ENCODE peak calls at places on chromosome 9, in eight cellular contexts. F is WERI-Rb-1, P is lower lobe of right lung, E is spleen, D is neural progenitor cell, A is endodermal cell, C is stomach, J is MM.1S. X is an unnamed sample.

GRCh38 chr9:89421595-89421994 is 76.3 kb downstream of the SEMA4D start:
- DNase-seq in E (no peak), F (no peak), A (no peak), C (no peak), J (no peak), D (no peak), P (no peak), X (peak)

GRCh38 chr9:35116898-35117551 is 1.4 kb upstream of the ATOSB start:
- DNase-seq in E (peak), J (peak), A (peak), P (peak), F (peak), C (peak), D (peak), X (peak)

GRCh38 chr9:127783111-127783621 is 2.7 kb upstream of the CDK9 start:
- DNase-seq in J (no peak), A (no peak), F (no peak), D (peak), C (peak), P (peak), E (peak), X (no peak)

GRCh38 chr9:111949919-111950318 is 53.3 kb downstream of the UGCG start:
- DNase-seq in D (no peak), A (no peak), F (no peak), C (no peak), P (no peak), J (no peak), E (no peak), X (no peak)

GRCh38 chr9:72168075-72168474 is 18.8 kb downstream of the GDA start:
- DNase-seq in J (no peak), P (no peak), F (no peak), C (no peak), E (no peak), D (no peak), A (no peak), X (no peak)

GRCh38 chr9:132443951-132444615 is 34.1 kb downstream of the CFAP77 start:
- DNase-seq in E (no peak), P (no peak), C (no peak), D (no peak), J (no peak), F (no peak), A (no peak), X (no peak)

GRCh38 chr9:91419222-91420191 is 4.1 kb downstream of the NFIL3 start:
- DNase-seq in D (no peak), J (peak), A (no peak), C (peak), F (no peak), P (peak), E (no peak), X (peak)

GRCh38 chr9:106892632-106893031 is 29.7 kb downstream of the ZNF462 start:
- DNase-seq in C (no peak), E (no peak), F (no peak), A (peak), D (peak), P (peak), J (no peak), X (peak)

GRCh38 chr9:91541744-91542143 is 118.1 kb upstream of the NFIL3 start:
- DNase-seq in E (no peak), P (no peak), C (no peak), D (no peak), F (no peak), J (no peak), A (no peak), X (peak)

GRCh38 chr9:96460470-96460869 is 10.5 kb downstream of the HABP4 start:
- DNase-seq in J (no peak), C (no peak), E (no peak), D (no peak), P (no peak), F (no peak), A (no peak), X (no peak)

GRCh38 chr9:115015018-115015635 is 84.7 kb upstream of the TNFSF8 start:
- DNase-seq in E (no peak), J (no peak), P (no peak), D (peak), C (peak), F (peak), A (peak), X (peak)

GRCh38 chr9:69867081-69867814 is 46.6 kb downstream of the CFAP95 start:
- DNase-seq in D (no peak), F (no peak), E (no peak), C (no peak), A (no peak), J (no peak), P (no peak), X (no peak)

GRCh38 chr9:133991964-133992779 is at the start of gene VAV2:
- DNase-seq in E (peak), A (peak), D (peak), C (peak), F (peak), J (peak), P (peak), X (no peak)

GRCh38 chr9:126290871-126291270 is 35.8 kb upstream of the MVB12B start:
- DNase-seq in P (no peak), A (no peak), J (no peak), F (no peak), D (no peak), C (no peak), E (no peak), X (no peak)

GRCh38 chr9:36991516-36992134 is 42.4 kb downstream of the PAX5 start:
- DNase-seq in E (no peak), C (peak), F (peak), J (peak), A (peak), D (peak), P (no peak), X (peak)

GRCh38 chr9:75148551-75148950 is 60.2 kb downstream of the OSTF1 start:
- DNase-seq in P (no peak), F (no peak), C (no peak), D (no peak), A (no peak), J (peak), E (no peak), X (peak)

GRCh38 chr9:87354176-87354575 is 143.5 kb upstream of the DAPK1 start:
- DNase-seq in A (no peak), C (no peak), F (no peak), P (no peak), J (no peak), E (no peak), D (no peak), X (no peak)

GRCh38 chr9:969310-969692 is 7.2 kb upstream of the DMRT3 start:
- DNase-seq in A (no peak), D (peak), J (no peak), E (no peak), C (no peak), F (peak), P (no peak), X (no peak)

GRCh38 chr9:120857481-120857880 is 14.8 kb upstream of the PSMD5 start:
- DNase-seq in P (no peak), A (no peak), E (peak), J (no peak), D (no peak), C (peak), F (no peak), X (no peak)

GRCh38 chr9:1429328-1429727 is 379.2 kb downstream of the DMRT2 start:
- DNase-seq in C (no peak), A (peak), F (peak), P (no peak), J (no peak), E (no peak), D (no peak), X (no peak)

GRCh38 chr9:135138078-135138855 is 50.8 kb downstream of the OLFM1 start:
- DNase-seq in C (no peak), J (no peak), F (no peak), A (no peak), E (no peak), P (no peak), D (no peak), X (no peak)

GRCh38 chr9:132811985-132812384 is 66.1 kb downstream of the AK8 start:
- DNase-seq in C (no peak), D (no peak), F (no peak), A (no peak), E (no peak), J (no peak), P (no peak), X (no peak)

GRCh38 chr9:136886610-136887597 is 588 bp downstream of the TRAF2 start:
- DNase-seq in P (no peak), F (peak), D (peak), C (no peak), A (peak), E (no peak), J (no peak), X (no peak)

GRCh38 chr9:68762570-68762969 is 57.5 kb downstream of the PIP5K1B start:
- DNase-seq in D (no peak), E (no peak), P (no peak), F (no peak), A (no peak), J (no peak), C (no peak), X (no peak)

GRCh38 chr9:100083448-100084144 is 15.2 kb downstream of the ERP44 start:
- DNase-seq in E (no peak), F (no peak), C (no peak), P (no peak), J (peak), D (no peak), A (no peak), X (no peak)

GRCh38 chr9:13446935-13447334 is 167.4 kb upstream of the MPDZ start:
- DNase-seq in J (no peak), A (no peak), C (no peak), D (no peak), P (no peak), E (no peak), F (no peak), X (no peak)
- TF ChIP-seq CTCF in J (no peak), A (peak), C (no peak), D (no peak), P (no peak), E (peak), F (no peak), X (no peak)

DNA sequence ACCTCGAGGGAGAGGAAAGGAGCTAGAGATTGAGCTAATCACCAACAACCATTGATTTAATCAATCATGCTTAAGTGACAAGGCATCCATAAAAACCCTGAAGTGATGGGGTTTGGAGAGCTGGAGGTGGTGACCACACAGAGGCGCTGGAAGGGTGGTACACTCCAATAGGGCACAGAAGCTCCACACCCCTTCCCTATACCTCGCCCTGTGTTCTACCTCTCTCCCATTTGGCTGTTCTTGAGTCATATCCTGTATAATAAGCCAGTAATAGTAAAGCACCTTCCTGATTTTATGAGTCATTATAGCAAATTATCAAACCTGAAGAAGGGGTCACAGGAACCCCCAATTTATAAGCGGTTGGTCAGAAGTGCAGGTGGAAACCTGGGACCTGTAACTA is 18.3 kb downstream of the ACTL7B start:
- DNase-seq in P (no peak), A (no peak), D (no peak), E (no peak), F (peak), C (no peak), J (no peak), X (no peak)
- H3K4me3 ChIP-seq in P (no peak), A (no peak), D (no peak), E (no peak), F (peak), C (no peak), J (no peak), X (no peak)

DNA sequence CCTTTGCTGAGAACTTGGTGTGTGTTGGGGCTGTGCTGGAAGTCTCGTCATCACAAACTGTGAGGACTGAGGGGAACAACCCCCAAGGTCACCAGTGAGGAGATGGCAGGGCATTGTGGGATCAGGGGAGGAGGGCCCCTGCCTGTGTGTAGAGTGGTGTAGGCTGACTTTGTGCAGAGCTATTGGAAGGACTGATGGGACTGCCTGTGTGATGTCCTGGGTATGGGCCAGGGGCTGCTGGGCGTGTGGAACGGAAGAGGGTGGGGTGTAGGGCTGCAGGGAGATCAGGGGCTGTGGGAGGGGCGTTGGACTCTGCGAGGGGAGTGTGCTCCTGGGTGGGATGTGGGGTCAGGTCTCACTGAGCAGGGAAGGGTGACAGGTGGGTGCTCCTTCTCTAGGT is 3.6 kb downstream of the WNK2 start:
- DNase-seq in F (no peak), C (no peak), P (no peak), J (no peak), D (no peak), E (no peak), A (no peak), X (no peak)
- H3K27ac ChIP-seq in F (no peak), C (peak), P (no peak), J (no peak), D (no peak), E (no peak), A (no peak), X (no peak)

GRCh38 chr9:19048966-19049871 is at the start of gene RRAGA:
- DNase-seq in A (peak), C (peak), P (peak), J (peak), E (peak), F (peak), D (peak), X (peak)
- TF ChIP-seq CTCF in A (peak), C (peak), P (peak), J (peak), E (peak), F (peak), D (peak), X (peak)

DNA sequence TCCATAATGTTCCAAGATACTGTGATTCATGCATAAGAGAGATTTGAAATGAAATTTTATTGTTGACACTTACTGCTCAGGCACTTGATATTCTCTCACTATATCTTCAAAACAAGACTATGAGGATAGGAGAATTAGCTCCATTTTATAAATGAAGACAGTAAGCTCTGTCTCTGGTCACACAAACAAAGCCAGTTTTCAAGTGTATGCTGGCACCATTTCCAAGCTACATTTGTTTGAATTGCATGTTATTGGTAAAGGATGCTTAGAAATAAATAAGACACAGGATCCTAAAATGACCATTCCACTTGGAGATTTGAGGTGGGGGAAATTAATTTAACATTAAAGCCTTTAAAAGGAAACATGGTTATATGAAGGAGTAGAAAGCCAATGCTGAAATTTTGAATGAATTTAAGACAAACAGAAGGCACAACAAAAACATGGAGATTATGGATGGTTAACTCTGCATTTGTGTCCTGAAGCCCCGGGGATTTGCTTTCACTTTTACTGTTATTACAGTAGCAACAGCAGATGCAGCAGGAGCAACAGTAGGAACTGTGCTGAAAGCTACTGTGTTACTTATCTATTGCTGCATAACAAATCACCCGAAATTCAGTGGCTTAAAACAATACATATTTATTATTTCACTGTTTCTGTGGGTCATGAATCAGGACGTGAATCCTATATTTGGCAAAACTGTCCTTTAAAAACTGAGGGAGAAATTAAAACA is 79.7 kb upstream of the ASTN2 start:
- DNase-seq in F (no peak), D (no peak), E (no peak), A (no peak), J (peak), P (no peak), C (no peak), X (no peak)
- H3K4me3 ChIP-seq in F (no peak), D (no peak), E (no peak), A (no peak), J (no peak), P (no peak), C (peak), X (no peak)

DNA sequence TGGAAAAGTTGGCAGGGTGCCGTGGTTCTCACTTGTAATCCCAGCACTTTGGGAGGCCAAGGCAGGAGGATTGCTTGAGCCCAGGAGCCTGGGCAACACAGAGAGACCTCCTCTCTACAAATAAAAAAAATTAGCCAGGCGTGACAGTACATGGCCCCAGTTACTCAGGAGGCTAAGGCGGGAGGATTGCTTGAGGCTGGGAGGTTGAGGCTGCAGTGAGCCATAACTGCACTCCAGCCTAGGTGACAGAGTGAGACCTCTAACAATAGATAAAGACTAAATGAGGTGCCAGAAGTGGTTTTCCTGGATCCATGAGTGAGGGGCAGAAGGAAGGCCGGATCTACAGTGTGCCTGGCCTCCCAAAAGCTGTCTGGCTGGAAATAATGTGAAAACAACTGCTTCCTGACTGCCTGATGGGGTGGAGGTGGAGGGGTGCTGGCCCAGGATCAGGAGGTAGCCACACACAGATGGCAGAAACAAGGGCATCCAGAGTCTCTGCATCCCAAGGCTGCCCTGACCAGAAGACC is 4.1 kb downstream of the SHB start:
- DNase-seq in C (no peak), A (peak), E (no peak), F (no peak), J (no peak), P (no peak), D (no peak), X (no peak)
- H3K27ac ChIP-seq in C (no peak), A (no peak), E (no peak), F (no peak), J (no peak), P (no peak), D (no peak), X (no peak)

GRCh38 chr9:122904823-122905710 is at the start of gene RC3H2:
- DNase-seq in C (peak), E (peak), A (peak), J (peak), P (peak), F (peak), D (peak), X (peak)
- TF ChIP-seq CTCF in C (no peak), E (no peak), A (no peak), J (no peak), P (no peak), F (no peak), D (no peak), X (no peak)

DNA sequence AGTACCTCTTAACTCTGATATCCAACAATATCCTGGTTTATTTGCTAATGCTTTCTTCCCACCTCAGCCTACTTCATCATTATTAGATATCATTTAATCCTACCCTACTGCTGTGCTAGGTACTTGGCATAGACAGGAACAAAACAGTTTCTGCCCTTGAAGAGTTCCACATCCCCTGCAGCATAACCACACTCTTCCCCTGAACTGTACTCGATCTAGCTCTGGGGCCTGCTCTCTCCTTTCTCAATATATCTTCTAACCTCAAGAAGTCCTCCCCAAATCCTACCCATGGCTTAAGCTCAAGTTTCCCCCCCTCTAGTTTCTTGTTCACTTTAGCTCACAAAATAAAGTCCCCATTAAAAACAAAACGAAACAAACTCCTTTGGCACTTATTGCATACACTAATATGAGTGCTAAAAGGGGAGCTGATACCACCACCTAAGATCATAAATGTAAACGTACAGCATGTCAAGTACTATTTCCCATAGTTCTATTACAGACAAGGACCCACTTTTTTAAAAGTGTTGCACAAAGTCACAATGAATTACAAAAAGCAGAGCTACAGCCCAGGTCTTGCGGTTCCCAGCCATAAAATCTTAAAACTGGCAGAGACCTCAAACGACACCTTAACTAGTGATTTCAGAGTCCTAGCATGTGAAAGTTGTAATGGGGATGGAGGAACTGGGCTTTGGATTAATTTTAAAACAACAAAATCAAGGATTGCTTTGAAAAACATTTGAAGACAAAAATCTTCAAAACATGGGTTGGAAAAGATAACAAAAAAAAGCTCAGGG is 80.7 kb downstream of the PTPDC1 start:
- DNase-seq in F (no peak), A (no peak), E (no peak), P (no peak), J (no peak), D (no peak), C (no peak), X (no peak)
- H3K4me3 ChIP-seq in F (no peak), A (peak), E (no peak), P (peak), J (no peak), D (no peak), C (no peak), X (no peak)

GRCh38 chr9:124595743-124596142 is 88.5 kb upstream of the NR5A1 start:
- DNase-seq in F (no peak), D (peak), J (no peak), E (no peak), A (no peak), P (no peak), C (no peak), X (no peak)
- H3K27ac ChIP-seq in F (no peak), D (peak), J (no peak), E (no peak), A (peak), P (no peak), C (no peak), X (no peak)

DNA sequence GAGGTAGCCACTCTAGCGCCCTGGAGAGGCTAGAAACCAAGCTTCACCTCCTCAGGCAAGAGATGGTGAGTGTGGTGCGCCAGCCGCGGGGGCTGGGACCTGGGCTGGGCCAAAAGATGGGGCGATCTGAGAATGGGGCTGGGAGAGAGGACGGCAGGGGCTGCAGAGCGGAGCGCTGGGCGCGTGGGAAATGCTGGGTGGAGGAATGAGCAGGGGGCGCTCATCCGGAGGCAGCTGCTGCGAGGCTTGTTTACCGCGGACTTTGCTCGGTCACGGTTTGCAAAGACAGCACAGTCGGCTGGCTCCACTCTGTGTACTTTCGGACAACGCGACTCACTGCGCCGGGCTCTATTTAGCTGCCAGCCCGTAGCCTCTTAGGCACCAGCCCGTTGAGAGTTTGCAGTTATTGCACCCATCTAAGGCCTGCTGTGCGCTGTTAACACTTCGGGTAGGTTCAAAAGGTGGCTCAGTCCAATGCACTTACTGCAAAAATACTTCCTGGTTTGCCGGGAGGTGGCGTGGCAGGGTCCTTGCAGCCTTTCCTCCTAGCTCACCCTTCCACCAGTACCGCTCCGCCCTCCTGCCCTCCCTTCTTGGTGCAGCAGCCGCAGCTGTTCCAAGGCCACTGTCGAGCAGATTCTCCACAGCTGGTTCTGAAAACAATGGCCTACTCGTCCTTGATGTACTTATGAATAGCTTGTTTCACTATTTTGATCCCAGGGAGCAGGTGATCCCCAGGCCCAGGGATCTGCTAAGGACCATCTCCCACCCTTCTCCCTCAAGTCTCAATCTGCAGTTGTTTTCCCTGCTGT is 1.3 kb downstream of the LURAP1L start:
- DNase-seq in F (peak), E (peak), P (peak), C (peak), D (peak), J (peak), A (peak), X (peak)
- TF ChIP-seq CTCF in F (peak), E (peak), P (peak), C (peak), D (peak), J (peak), A (peak), X (peak)